ENCODE peak calls at places on chromosome 6, in four cellular contexts. Q, O, T and G are unnamed samples.

GRCh38 chr6:89414215-89414614 is 2.1 kb upstream of the RRAGD start:
- DNase-seq in T (no peak), O (peak; percentile 79), Q (no peak), G (no peak)

GRCh38 chr6:79468116-79468515 is 69.1 kb downstream of the LCA5 start:
- DNase-seq in T (no peak), Q (no peak), O (no peak), G (no peak)

GRCh38 chr6:57207872-57208271 is 14.2 kb downstream of the RAB23 start:
- DNase-seq in O (no peak), Q (no peak), T (no peak), G (no peak)

GRCh38 chr6:27178001-27178730 is 69.3 kb upstream of the PRSS16 start:
- DNase-seq in O (peak; percentile 51), T (peak; percentile 61), Q (no peak), G (no peak)

GRCh38 chr6:77021232-77021631 is 442.1 kb downstream of the HTR1B start:
- DNase-seq in Q (no peak), O (no peak), T (no peak), G (no peak)

GRCh38 chr6:142167071-142167470 is 20.0 kb downstream of the VTA1 start:
- DNase-seq in O (no peak), T (no peak), Q (no peak), G (no peak)

GRCh38 chr6:97978855-97979271 is 695.8 kb upstream of the MMS22L start:
- DNase-seq in O (peak; percentile 25), T (no peak), Q (no peak), G (peak; percentile 35)

GRCh38 chr6:142087950-142088857 is 44.5 kb upstream of the GJE1 start:
- DNase-seq in Q (no peak), O (no peak), T (no peak), G (no peak)

GRCh38 chr6:138590796-138591709 is 91.8 kb upstream of the NHSL1 start:
- DNase-seq in T (peak; percentile 31), Q (peak; percentile 66), O (peak; percentile 89), G (peak; percentile 78)

GRCh38 chr6:142635130-142635529 is 309.8 kb downstream of the HIVEP2 start:
- DNase-seq in O (no peak), Q (no peak), T (no peak), G (no peak)

GRCh38 chr6:36339156-36339555 is 2.5 kb upstream of the BNIP5 start:
- DNase-seq in T (no peak), Q (no peak), O (no peak), G (no peak)

GRCh38 chr6:8175046-8175777 is 72.9 kb upstream of the EEF1E1 start:
- DNase-seq in T (no peak), Q (no peak), O (no peak), G (no peak)

GRCh38 chr6:24574809-24575208 is 71.2 kb downstream of the KIAA0319 start:
- DNase-seq in T (no peak), O (no peak), Q (no peak), G (no peak)

GRCh38 chr6:140758169-140758877 is 1374.4 kb upstream of the GJE1 start:
- DNase-seq in O (no peak), T (no peak), Q (no peak), G (no peak)

GRCh38 chr6:7758456-7758855 is 32.6 kb downstream of the BMP6 start:
- DNase-seq in Q (no peak), O (no peak), T (no peak), G (no peak)

GRCh38 chr6:75368151-75368779 is 83.7 kb upstream of the TMEM30A start:
- DNase-seq in T (no peak), O (peak; percentile 44), Q (peak; percentile 15), G (peak; percentile 47)

GRCh38 chr6:91781946-91782345 is 1195.1 kb upstream of the MAP3K7 start:
- DNase-seq in O (no peak), T (no peak), Q (no peak), G (no peak)

GRCh38 chr6:25253371-25253770 is 25.8 kb upstream of the CARMIL1 start:
- DNase-seq in Q (no peak), T (no peak), O (no peak), G (no peak)

GRCh38 chr6:31826793-31827285 is 699 bp upstream of the HSPA1B start:
- DNase-seq in T (no peak), Q (peak; percentile 89), O (no peak), G (no peak)

GRCh38 chr6:83055366-83055964 is 10.2 kb downstream of the UBE3D start:
- DNase-seq in O (peak; percentile 31), T (no peak), Q (peak; percentile 67), G (peak; percentile 57)

GRCh38 chr6:36269834-36270705 is at the start of gene PNPLA1:
- DNase-seq in T (no peak), Q (no peak), O (no peak), G (no peak)

GRCh38 chr6:3892613-3893012 is 43.4 kb downstream of the FAM50B start:
- DNase-seq in T (no peak), Q (no peak), O (no peak), G (no peak)

GRCh38 chr6:135537782-135538301 is 40.3 kb upstream of the AHI1 start:
- DNase-seq in T (no peak), Q (no peak), O (no peak), G (no peak)

GRCh38 chr6:90362273-90362672 is 65.6 kb upstream of the BACH2 start:
- DNase-seq in T (no peak), Q (no peak), O (no peak), G (no peak)

GRCh38 chr6:30331981-30332380 is 5.3 kb downstream of the TRIM39 start:
- DNase-seq in T (no peak), O (no peak), Q (no peak), G (no peak)

GRCh38 chr6:96151707-96152106 is 135.9 kb downstream of the FUT9 start:
- DNase-seq in T (no peak), Q (no peak), O (no peak), G (no peak)

GRCh38 chr6:104599821-104600658 is 259.7 kb downstream of the HACE1 start:
- DNase-seq in T (no peak), O (no peak), Q (no peak), G (no peak)

GRCh38 chr6:157169656-157170055 is 153.7 kb downstream of the TMEM242 start:
- DNase-seq in T (no peak), O (no peak), Q (no peak), G (no peak)

GRCh38 chr6:87697581-87698552 is 4.2 kb downstream of the AKIRIN2 start:
- DNase-seq in T (no peak), Q (no peak), O (no peak), G (no peak)

GRCh38 chr6:117232191-117232590 is 33.2 kb upstream of the VGLL2 start:
- DNase-seq in Q (no peak), O (no peak), T (no peak), G (no peak)

GRCh38 chr6:117237561-117237960 is 27.8 kb upstream of the VGLL2 start:
- DNase-seq in T (no peak), O (no peak), Q (no peak), G (no peak)

GRCh38 chr6:117231466-117231865 is 33.9 kb upstream of the VGLL2 start:
- DNase-seq in Q (no peak), T (no peak), O (no peak), G (no peak)

GRCh38 chr6:117229870-117230269 is 35.5 kb upstream of the VGLL2 start:
- DNase-seq in T (no peak), Q (no peak), O (no peak), G (no peak)

GRCh38 chr6:117233146-117233545 is 32.2 kb upstream of the VGLL2 start:
- DNase-seq in Q (no peak), O (no peak), T (no peak), G (no peak)
- TF ChIP-seq BHLHE40 in Q (no peak), O (no peak), T (no peak), G (no peak)

GRCh38 chr6:168037242-168037641 is 39.8 kb downstream of the KIF25 start:
- DNase-seq in Q (no peak), T (no peak), O (peak; percentile 28), G (no peak)

GRCh38 chr6:168034537-168034936 is 37.1 kb downstream of the KIF25 start:
- DNase-seq in Q (no peak), T (no peak), O (no peak), G (no peak)

GRCh38 chr6:168035098-168035660 is 37.7 kb downstream of the KIF25 start:
- DNase-seq in Q (peak; percentile 74), T (no peak), O (no peak), G (peak; percentile 83)

GRCh38 chr6:168037856-168038255 is 40.4 kb downstream of the KIF25 start:
- DNase-seq in Q (no peak), T (no peak), O (no peak), G (no peak)

DNA sequence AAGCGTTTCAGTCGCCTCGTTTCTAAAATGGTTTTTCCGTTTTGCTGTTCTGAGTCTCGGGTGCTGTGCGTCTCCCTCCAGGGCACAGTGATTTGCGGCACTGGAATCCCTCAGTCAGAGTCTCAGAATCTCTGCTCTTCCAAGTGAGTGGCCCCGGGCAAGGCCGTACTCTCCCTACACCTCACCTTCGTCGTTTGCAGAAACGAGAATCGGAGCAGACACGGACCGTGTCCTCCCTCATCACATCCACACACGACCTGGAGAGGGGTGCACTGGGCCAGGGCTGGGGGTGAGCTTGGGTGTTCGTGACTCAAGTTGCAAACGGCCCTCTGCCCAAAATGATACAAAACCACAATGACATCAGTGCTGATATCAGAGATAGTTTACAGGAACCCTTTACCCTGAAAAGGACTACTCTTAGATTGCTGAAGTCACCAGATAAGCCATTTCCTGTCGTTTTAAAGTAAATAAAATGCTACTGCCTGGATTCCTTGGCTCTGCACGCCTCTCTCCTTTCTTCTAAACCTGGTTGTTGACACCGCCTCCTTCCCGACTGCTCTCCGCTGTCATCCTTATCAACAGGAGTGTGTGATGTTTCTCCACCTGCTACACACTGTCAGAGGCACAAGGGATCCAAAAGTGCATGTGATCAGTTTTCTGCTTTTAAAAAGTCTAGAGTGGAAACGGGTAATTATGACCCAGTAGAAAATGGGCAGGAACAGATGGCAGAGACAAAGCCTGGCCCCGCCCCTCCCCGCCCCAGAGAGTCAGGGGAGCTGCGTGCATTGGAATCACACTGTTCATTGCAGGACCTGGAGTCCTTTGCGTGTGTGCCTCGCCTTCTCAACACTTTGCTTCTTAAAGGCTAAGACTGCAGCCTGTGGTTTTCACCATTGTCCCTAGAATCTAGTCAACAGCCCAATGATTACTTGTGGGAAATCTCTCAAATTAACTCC is 38.5 kb downstream of the KIF25 start:
- DNase-seq in T (no peak), O (no peak), Q (peak; percentile 63), G (peak; percentile 64)
- TF ChIP-seq FOXM1 in T (no peak), O (no peak), Q (peak; percentile 47), G (no peak)

GRCh38 chr6:13328076-13328874 is at the start of gene TBC1D7:
- DNase-seq in T (peak; percentile 63), Q (peak; percentile 96), O (peak; percentile 92), G (peak; percentile 94)
- TF ChIP-seq BHLHE40 in T (peak; percentile 49), Q (peak; percentile 36), O (no peak), G (no peak)

GRCh38 chr6:110170081-110170480 is 9.4 kb downstream of the WASF1 start:
- DNase-seq in O (no peak), Q (no peak), T (no peak), G (no peak)
- TF ChIP-seq FOXM1 in O (no peak), Q (no peak), T (no peak), G (no peak)

DNA sequence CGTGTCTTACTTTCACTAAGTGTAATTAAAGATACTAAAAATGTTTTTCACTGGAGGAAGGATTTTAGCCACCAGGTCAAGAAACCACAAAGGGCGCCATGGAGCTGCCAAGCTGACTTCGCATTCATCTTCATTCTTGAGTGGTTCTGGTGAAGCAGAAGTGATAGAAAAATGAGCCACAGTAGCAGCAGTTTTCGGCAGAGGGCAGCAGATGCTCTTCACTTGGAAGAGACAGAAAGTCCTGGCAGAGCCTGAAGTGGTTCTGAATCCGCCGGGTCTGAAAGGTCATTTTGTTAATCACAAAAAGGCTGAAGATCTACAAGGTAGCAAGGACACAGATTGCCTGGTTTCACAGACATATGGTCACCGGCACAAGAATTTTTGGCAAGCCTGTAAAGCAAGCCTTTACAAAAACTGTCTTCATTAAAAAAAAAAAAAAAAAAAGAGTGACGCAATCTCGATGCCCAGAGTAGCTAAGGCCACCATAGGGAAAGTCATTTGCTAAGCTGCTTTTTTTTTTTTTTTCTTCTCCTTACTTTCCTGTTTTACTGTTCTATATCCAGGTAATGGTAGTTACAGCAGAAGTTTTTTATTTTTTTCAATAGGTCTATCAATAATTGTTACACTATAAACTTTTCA is 345.1 kb upstream of the AGPAT4 start:
- DNase-seq in T (no peak), Q (peak; percentile 37), O (peak; percentile 49), G (peak; percentile 72)
- TF ChIP-seq BHLHE40 in T (no peak), Q (no peak), O (no peak), G (no peak)